ENCODE peak calls at places on chromosomes 6 and 20, in nine cellular contexts. M is effector memory CD4-positive, alpha-beta T cell; Y is tibial nerve; R is endodermal cell; X is transverse colon; E is cardiac muscle cell; I is heart left ventricle; N is ascending aorta; Q is thoracic aorta. K is an unnamed sample.
A peak's percentile ranks its signal among the peaks of the same experiment; 100 is the strongest.

GRCh38 chr20:38278150-38278549 is 17.6 kb upstream of the KIAA1755 start:
- DNase-seq in Y (no peak), Q (no peak), N (no peak), M (no peak), R (no peak), E (no peak), X (no peak), I (no peak), K (no peak)

GRCh38 chr20:63606701-63607100 is 20.2 kb downstream of the GMEB2 start:
- DNase-seq in R (no peak), Y (no peak), I (no peak), M (no peak), Q (no peak), E (no peak), X (no peak), N (no peak), K (no peak)

GRCh38 chr6:42448906-42449659 is 2.6 kb downstream of the TRERF1 start:
- DNase-seq in X (no peak), N (no peak), R (no peak), Q (no peak), Y (no peak), M (no peak), I (no peak), E (no peak), K (no peak)

GRCh38 chr20:41476013-41476441 is 109.4 kb upstream of the EMILIN3 start:
- DNase-seq in M (no peak), X (peak; percentile 16), N (no peak), Y (no peak), R (no peak), Q (no peak), E (no peak), I (peak; percentile 19), K (no peak)

GRCh38 chr6:168147205-168147738 is 68.3 kb upstream of the FRMD1 start:
- DNase-seq in X (no peak), Y (no peak), I (no peak), Q (no peak), M (no peak), R (peak; percentile 41), E (no peak), N (no peak), K (no peak)

GRCh38 chr6:125948455-125948854 is 8.1 kb upstream of the HINT3 start:
- DNase-seq in Y (no peak), E (no peak), I (no peak), N (no peak), R (no peak), Q (no peak), X (no peak), M (no peak), K (no peak)

GRCh38 chr6:43883698-43884659 is 114.0 kb downstream of the VEGFA start:
- DNase-seq in X (no peak), R (peak; percentile 46), Q (no peak), M (no peak), Y (no peak), N (no peak), E (no peak), I (no peak), K (no peak)

GRCh38 chr6:12170351-12171079 is 119.6 kb upstream of the EDN1 start:
- DNase-seq in X (no peak), Q (no peak), E (no peak), M (no peak), N (no peak), Y (no peak), I (no peak), R (no peak), K (no peak)

GRCh38 chr20:10381477-10381876 is 52.5 kb downstream of the MKKS start:
- DNase-seq in E (no peak), I (no peak), M (no peak), N (no peak), X (no peak), R (no peak), Y (no peak), Q (no peak), K (no peak)

GRCh38 chr20:59135093-59135492 is 28.5 kb upstream of the ZNF831 start:
- DNase-seq in Y (no peak), I (no peak), R (no peak), N (no peak), Q (no peak), M (no peak), X (no peak), E (no peak), K (no peak)

GRCh38 chr20:45044601-45045000 is 56.3 kb downstream of the KCNS1 start:
- DNase-seq in Q (no peak), N (no peak), R (no peak), M (no peak), Y (no peak), I (no peak), E (no peak), X (no peak), K (no peak)
- H3K9me3 ChIP-seq in Q (no peaks in the 10 kb centered on the region), N (no peaks in the 10 kb centered on the region), R (peaks cover 6% of the 10 kb centered on the region), M (no peaks in the 10 kb centered on the region), Y (no peaks in the 10 kb centered on the region), I (peaks cover 5% of the 10 kb centered on the region), E (no peaks in the 10 kb centered on the region), X (no peaks in the 10 kb centered on the region), K (no peaks in the 10 kb centered on the region)

GRCh38 chr6:62652692-62653328 is 366.8 kb upstream of the KHDRBS2 start:
- DNase-seq in N (no peak), Y (no peak), Q (no peak), E (peak; percentile 24), M (no peak), X (no peak), I (no peak), R (no peak), K (no peak)
- H3K9me3 ChIP-seq in N (peaks cover 40% of the 10 kb centered on the region), Y (peaks cover 13% of the 10 kb centered on the region), Q (peaks cover 22% of the 10 kb centered on the region), E (peaks cover 3% of the 10 kb centered on the region), M (peaks cover 9% of the 10 kb centered on the region), X (peaks cover 23% of the 10 kb centered on the region), I (peaks cover 66% of the 10 kb centered on the region), R (peaks cover 79% of the 10 kb centered on the region), K (peaks cover 3% of the 10 kb centered on the region)

GRCh38 chr6:167137881-167138280 is 15.0 kb downstream of the CCR6 start:
- DNase-seq in E (peak; percentile 90), X (no peak), I (no peak), N (no peak), Q (no peak), Y (no peak), M (no peak), R (no peak), K (no peak)

GRCh38 chr6:167142433-167142761 is 15.4 kb downstream of the GPR31 start:
- DNase-seq in I (no peak), M (no peak), Y (no peak), E (no peak), Q (no peak), N (no peak), R (no peak), X (no peak), K (no peak)

GRCh38 chr6:167141667-167142432 is 15.9 kb downstream of the GPR31 start:
- DNase-seq in N (no peak), X (peak; percentile 71), I (peak; percentile 24), R (peak; percentile 89), Y (no peak), E (peak; percentile 70), Q (no peak), M (no peak), K (peak; percentile 61)

GRCh38 chr6:167140589-167141474 is 16.9 kb downstream of the GPR31 start:
- DNase-seq in M (no peak), N (no peak), Y (no peak), E (no peak), X (peak; percentile 42), R (no peak), Q (no peak), I (no peak), K (no peak)

GRCh38 chr6:167139761-167140160 is 16.9 kb downstream of the CCR6 start:
- DNase-seq in M (no peak), I (no peak), Y (no peak), Q (no peak), N (no peak), E (no peak), R (no peak), X (no peak), K (no peak)
- H3K9me3 ChIP-seq in M (no peaks in the 10 kb centered on the region), I (no peaks in the 10 kb centered on the region), Y (no peaks in the 10 kb centered on the region), Q (no peaks in the 10 kb centered on the region), N (no peaks in the 10 kb centered on the region), E (no peaks in the 10 kb centered on the region), R (no peaks in the 10 kb centered on the region), X (no peaks in the 10 kb centered on the region), K (no peaks in the 10 kb centered on the region)

DNA sequence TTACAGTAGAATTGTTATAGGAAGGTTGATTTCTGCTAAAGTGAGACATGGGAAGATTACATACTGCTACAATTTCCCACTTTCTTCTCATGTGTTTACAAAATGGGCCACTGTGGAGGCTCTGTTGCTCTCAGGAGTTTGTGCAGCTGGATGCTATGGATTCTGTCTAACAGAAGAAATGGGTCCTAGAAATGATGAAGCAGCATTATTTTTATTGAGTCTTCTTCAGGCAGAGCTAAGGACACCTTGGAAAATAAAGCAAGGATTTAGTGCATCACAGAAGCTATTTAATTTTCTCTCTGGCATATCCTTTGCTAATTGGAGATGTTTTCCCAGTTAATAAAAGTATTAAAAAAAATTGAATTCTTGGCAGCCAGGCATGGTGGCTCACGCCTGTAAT is 29.2 kb downstream of the CCDC170 start:
- DNase-seq in Q (no peak), X (no peak), M (no peak), R (no peak), N (no peak), I (no peak), Y (no peak), E (no peak), K (no peak)
- H3K9me3 ChIP-seq in Q (peaks cover 13% of the 10 kb centered on the region), X (no peaks in the 10 kb centered on the region), M (no peaks in the 10 kb centered on the region), R (peaks cover 62% of the 10 kb centered on the region), N (peaks cover 25% of the 10 kb centered on the region), I (peaks cover 55% of the 10 kb centered on the region), Y (peaks cover 8% of the 10 kb centered on the region), E (no peaks in the 10 kb centered on the region), K (no peaks in the 10 kb centered on the region)

GRCh38 chr6:156577749-156578148 is 199.4 kb upstream of the ARID1B start:
- DNase-seq in M (no peak), Y (no peak), R (no peak), X (no peak), I (no peak), E (no peak), N (no peak), Q (no peak), K (no peak)
- H3K9me3 ChIP-seq in M (no peaks in the 10 kb centered on the region), Y (peaks cover 11% of the 10 kb centered on the region), R (peaks cover 33% of the 10 kb centered on the region), X (peaks cover 9% of the 10 kb centered on the region), I (peaks cover 29% of the 10 kb centered on the region), E (no peaks in the 10 kb centered on the region), N (peaks cover 25% of the 10 kb centered on the region), Q (peaks cover 3% of the 10 kb centered on the region), K (peaks cover 10% of the 10 kb centered on the region)

DNA sequence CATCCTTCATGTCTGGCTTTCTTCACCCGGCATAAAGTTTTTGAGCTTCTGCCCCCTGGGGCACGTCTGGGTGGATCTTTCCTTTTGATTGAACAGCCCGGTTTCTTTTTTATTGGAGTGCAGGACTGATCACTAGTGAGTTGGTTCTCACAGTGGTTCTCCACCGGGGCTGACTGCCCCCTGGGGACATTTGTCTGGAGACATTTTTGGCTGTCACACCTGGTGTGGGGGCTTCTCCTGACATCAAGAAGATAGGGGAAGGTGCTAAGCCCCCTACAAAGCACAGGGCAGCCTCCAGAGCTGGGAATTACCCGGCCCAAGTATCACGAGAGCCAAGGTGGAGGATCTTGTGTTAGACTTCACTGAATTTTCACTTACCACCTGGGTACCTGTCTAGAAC is 25.7 kb upstream of the IRF4 start:
- DNase-seq in Y (no peak), N (no peak), X (no peak), I (no peak), R (no peak), M (no peak), E (no peak), Q (no peak), K (no peak)
- H3K9me3 ChIP-seq in Y (peaks cover 3% of the 10 kb centered on the region), N (peaks cover 20% of the 10 kb centered on the region), X (no peaks in the 10 kb centered on the region), I (peaks cover 7% of the 10 kb centered on the region), R (peaks cover 33% of the 10 kb centered on the region), M (no peaks in the 10 kb centered on the region), E (peaks cover under 1% of the 10 kb centered on the region), Q (peaks cover 3% of the 10 kb centered on the region), K (no peaks in the 10 kb centered on the region)

GRCh38 chr6:77036400-77036799 is 426.9 kb downstream of the HTR1B start:
- DNase-seq in R (no peak), X (no peak), E (no peak), N (no peak), M (no peak), Y (no peak), I (no peak), Q (no peak), K (no peak)
- H3K9me3 ChIP-seq in R (no peaks in the 10 kb centered on the region), X (no peaks in the 10 kb centered on the region), E (no peaks in the 10 kb centered on the region), N (peaks cover 31% of the 10 kb centered on the region), M (no peaks in the 10 kb centered on the region), Y (no peaks in the 10 kb centered on the region), I (peaks cover 30% of the 10 kb centered on the region), Q (no peaks in the 10 kb centered on the region), K (no peaks in the 10 kb centered on the region)